ENCODE peak calls at places on chromosome 10, in four cellular contexts. U, V, L and N are unnamed samples.

GRCh38 chr10:3848768-3849643 is 64.0 kb upstream of the KLF6 start:
- DNase-seq in U (no peak), V (no peak), L (no peak), N (no peak)

GRCh38 chr10:22690158-22690557 is 24.2 kb downstream of the PIP4K2A start:
- DNase-seq in V (no peak), L (no peak), U (no peak), N (no peak)

GRCh38 chr10:6135039-6135438 is 46.2 kb downstream of the RBM17 start:
- DNase-seq in V (peak), L (no peak), U (no peak), N (no peak)

GRCh38 chr10:104614245-104614831 is 26.8 kb upstream of the SORCS3 start:
- DNase-seq in V (no peak), U (peak), L (peak), N (peak)

GRCh38 chr10:24716295-24716694 is 7.4 kb downstream of the ARHGAP21 start:
- DNase-seq in L (no peak), U (no peak), V (no peak), N (no peak)

GRCh38 chr10:3452234-3452633 is 279.7 kb upstream of the PITRM1 start:
- DNase-seq in U (no peak), L (no peak), V (no peak), N (no peak)

GRCh38 chr10:110802551-110803238 is 69.0 kb upstream of the PDCD4 start:
- DNase-seq in U (no peak), L (peak), V (peak), N (no peak)

GRCh38 chr10:71877818-71878217 is 26.8 kb upstream of the PSAP start:
- DNase-seq in L (no peak), V (no peak), U (no peak), N (no peak)

GRCh38 chr10:71978988-71979691 is 14.9 kb downstream of the CHST3 start:
- DNase-seq in U (no peak), V (no peak), L (no peak), N (no peak)

GRCh38 chr10:34343764-34344163 is 471.3 kb downstream of the PARD3 start:
- DNase-seq in V (no peak), L (no peak), U (no peak), N (no peak)

GRCh38 chr10:95324436-95325268 is 33.8 kb upstream of the PDLIM1 start:
- DNase-seq in U (no peak), L (no peak), V (no peak), N (no peak)

GRCh38 chr10:17616403-17617030 is 657 bp downstream of the HACD1 start:
- DNase-seq in V (no peak), L (peak), U (peak), N (peak)

GRCh38 chr10:47376522-47377220 is 7.4 kb downstream of the ZNF488 start:
- DNase-seq in V (no peak), L (no peak), U (peak), N (no peak)

GRCh38 chr10:132499367-132499685 is 38.3 kb upstream of the INPP5A start:
- DNase-seq in U (no peak), V (no peak), L (no peak), N (no peak)

DNA sequence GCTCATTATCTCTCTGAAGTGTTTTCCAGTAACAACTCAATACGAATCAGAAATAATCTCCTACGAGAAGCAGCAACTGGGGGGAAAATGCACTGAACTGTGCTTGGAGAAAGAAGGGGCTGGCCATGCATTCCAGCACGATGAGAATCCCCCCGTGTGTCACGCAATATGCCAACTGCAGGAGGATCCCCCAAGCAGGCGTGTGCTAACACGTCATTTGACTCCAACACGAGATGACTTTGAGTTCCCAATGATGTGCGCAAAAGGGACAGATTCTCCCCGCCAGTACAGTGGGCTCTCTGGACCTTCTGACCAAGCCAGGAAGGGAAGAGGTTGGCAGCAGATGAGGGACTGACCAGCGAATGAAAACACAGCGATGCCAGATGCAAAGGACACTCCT is 105.5 kb downstream of the KCNMA1 start:
- DNase-seq in V (no peak), U (no peak), L (no peak), N (no peak)
- TF ChIP-seq GABPA in V (no peak), U (no peak), L (no peak), N (no peak)

DNA sequence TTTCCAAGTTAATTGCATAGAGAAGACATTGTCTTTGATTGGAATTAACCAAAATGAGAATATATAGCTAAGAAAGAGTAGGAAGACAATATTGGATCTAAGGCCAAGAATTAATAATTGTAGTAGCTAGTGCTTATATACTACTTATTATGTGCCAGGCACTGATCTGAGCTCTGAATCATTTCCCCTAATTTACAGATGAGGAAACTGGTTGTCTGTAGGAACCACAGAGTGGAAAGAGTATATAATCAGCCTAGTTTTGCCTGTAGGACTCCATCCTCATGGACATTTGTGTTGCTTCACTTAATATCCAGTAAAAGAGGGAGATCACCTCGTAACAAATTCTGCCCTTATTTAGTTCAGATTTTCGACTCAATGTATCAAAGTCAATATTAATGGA is 127.9 kb downstream of the ARID5B start:
- DNase-seq in L (no peak), V (no peak), U (no peak), N (no peak)
- TF ChIP-seq GABPA in L (no peak), V (no peak), U (no peak), N (no peak)

GRCh38 chr10:103276251-103276936 is 544 bp upstream of the INA start:
- DNase-seq in L (no peak), V (no peak), U (peak), N (no peak)
- TF ChIP-seq GABPA in L (no peak), V (no peak), U (no peak), N (no peak)

DNA sequence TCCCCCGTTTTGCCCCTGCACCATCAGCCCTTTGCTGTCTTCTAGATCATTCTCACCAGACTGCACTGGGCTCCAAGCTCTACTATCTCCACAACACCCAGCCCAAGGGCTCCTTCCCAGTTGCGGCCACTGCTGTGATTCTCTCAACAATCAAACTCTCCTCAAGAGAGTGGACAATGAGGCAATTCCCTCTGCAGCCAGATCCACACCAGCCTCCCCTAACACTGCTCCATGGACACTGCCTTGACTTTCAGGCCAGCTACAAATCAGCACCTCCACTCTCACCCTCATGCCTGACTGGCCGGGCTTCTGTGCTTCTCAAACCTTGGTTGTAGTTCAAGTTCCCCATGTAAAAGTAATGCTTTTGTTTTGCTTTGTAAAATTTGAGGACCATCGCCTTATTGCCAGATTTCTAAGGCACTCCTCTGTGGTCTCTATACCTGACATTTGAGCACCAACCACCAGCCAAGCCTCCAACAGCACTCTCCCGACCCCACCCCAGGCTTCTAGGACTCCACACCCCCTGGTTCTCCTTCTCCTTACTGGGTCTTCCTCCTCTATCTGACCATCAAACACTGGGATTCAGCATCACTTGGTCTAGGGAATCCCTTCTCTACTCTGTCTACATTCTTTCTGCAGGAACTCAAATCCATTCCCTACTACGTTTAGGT is 45.4 kb downstream of the PPIF start:
- DNase-seq in U (no peak), L (no peak), V (no peak), N (no peak)
- TF ChIP-seq GABPA in U (no peak), L (no peak), V (no peak), N (no peak)

GRCh38 chr10:944034-944831 is 12.7 kb upstream of the LARP4B start:
- DNase-seq in L (no peak), U (no peak), V (no peak), N (peak)
- TF ChIP-seq GABPA in L (no peak), U (no peak), V (no peak), N (no peak)

DNA sequence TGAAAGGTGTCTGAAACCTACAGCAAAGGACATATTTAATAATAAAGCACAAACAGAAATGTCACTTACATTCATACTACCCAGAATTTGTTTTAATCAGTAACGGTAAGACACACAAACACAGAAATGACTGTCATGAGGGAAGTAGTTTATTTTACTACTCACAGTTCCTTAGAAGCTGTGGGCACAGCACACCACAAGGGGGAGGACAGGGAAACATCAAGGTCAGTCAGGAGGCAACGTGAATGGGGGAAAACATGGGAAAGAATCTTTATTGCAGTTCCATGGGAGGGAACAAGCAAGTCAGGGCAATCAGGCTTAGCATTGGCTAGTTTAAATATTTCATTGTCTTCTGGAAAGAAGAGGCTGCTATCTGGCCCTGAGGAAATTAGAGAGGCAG is 123.8 kb upstream of the PDSS1 start:
- DNase-seq in V (no peak), L (no peak), U (no peak), N (no peak)
- TF ChIP-seq GABPA in V (no peak), L (no peak), U (no peak), N (no peak)